ENCODE peak calls at places on chromosomes 12 and 14, in eight cellular contexts. P, N, J, G, Z, L, X and R are unnamed samples.
A peak's percentile ranks its signal among the peaks of the same experiment; 100 is the strongest.

GRCh38 chr14:86346818-86347384 is 817.0 kb downstream of the FLRT2 start:
- DNase-seq in P (no peak), N (no peak), J (no peak), G (no peak), Z (no peak), L (no peak), X (no peak), R (no peak)

GRCh38 chr14:23174266-23174665 is 9.2 kb downstream of the SLC7A8 start:
- DNase-seq in P (no peak), N (no peak), J (no peak), G (no peak), Z (no peak), L (no peak), X (no peak), R (no peak)

GRCh38 chr12:108048686-108049085 is 80.4 kb upstream of the WSCD2 start:
- DNase-seq in P (no peak), N (no peak), J (no peak), G (no peak), Z (no peak), L (no peak), X (no peak), R (no peak)

GRCh38 chr14:22551597-22551982 is 37.4 kb downstream of the DAD1 start:
- DNase-seq in P (no peak), N (no peak), J (no peak), G (no peak), Z (no peak), L (no peak), X (no peak), R (no peak)

GRCh38 chr14:75001261-75001660 is 1.5 kb upstream of the EIF2B2 start:
- DNase-seq in P (no peak), N (no peak), J (no peak), G (no peak), Z (no peak), L (no peak), X (no peak), R (no peak)

GRCh38 chr12:14188761-14189160 is 176.7 kb upstream of the ATF7IP start:
- DNase-seq in P (no peak), N (no peak), J (no peak), G (no peak), Z (no peak), L (no peak), X (no peak), R (no peak)

GRCh38 chr12:106133136-106134087 is 5.3 kb downstream of the NUAK1 start:
- DNase-seq in P (peak; percentile 71), N (no peak), J (no peak), G (no peak), Z (no peak), L (peak; percentile 92), X (no peak), R (no peak)

GRCh38 chr12:114884535-114884934 is 200.6 kb upstream of the TBX3 start:
- DNase-seq in P (no peak), N (no peak), J (no peak), G (no peak), Z (no peak), L (no peak), X (no peak), R (no peak)

GRCh38 chr14:55846852-55847471 is 267.0 kb downstream of the KTN1 start:
- DNase-seq in P (no peak), N (no peak), J (no peak), G (no peak), Z (no peak), L (no peak), X (no peak), R (no peak)

GRCh38 chr14:49863483-49864262 is 11.1 kb upstream of the NEMF start:
- DNase-seq in P (no peak), N (peak; percentile 44), J (no peak), G (peak; percentile 24), Z (no peak), L (peak; percentile 33), X (no peak), R (no peak)

GRCh38 chr14:20460458-20461229 is 590 bp downstream of the PIP4P1 start:
- DNase-seq in P (no peak), N (peak; percentile 70), J (no peak), G (no peak), Z (no peak), L (peak; percentile 76), X (peak; percentile 27), R (peak; percentile 17)

GRCh38 chr12:71439613-71440392 is at the start of gene LGR5:
- DNase-seq in P (peak; percentile 18), N (no peak), J (no peak), G (peak; percentile 91), Z (no peak), L (peak; percentile 73), X (no peak), R (no peak)

GRCh38 chr12:31850268-31850667 is 108.9 kb upstream of the RESF1 start:
- DNase-seq in P (no peak), N (no peak), J (no peak), G (no peak), Z (no peak), L (no peak), X (no peak), R (no peak)

GRCh38 chr12:111685322-111685810 is 390 bp downstream of the BRAP start:
- DNase-seq in P (peak; percentile 19), N (no peak), J (no peak), G (no peak), Z (no peak), L (no peak), X (no peak), R (no peak)

GRCh38 chr12:111686574-111687105 is 787 bp downstream of the ACAD10 start:
- DNase-seq in P (peak; percentile 11), N (no peak), J (no peak), G (no peak), Z (no peak), L (no peak), X (no peak), R (no peak)

GRCh38 chr12:111687952-111688351 is 2.1 kb downstream of the ACAD10 start:
- DNase-seq in P (no peak), N (no peak), J (no peak), G (no peak), Z (no peak), L (no peak), X (no peak), R (no peak)

GRCh38 chr12:111685811-111686573 is at the start of the genes ACAD10 and BRAP:
- DNase-seq in P (peak; percentile 97), N (peak; percentile 96), J (peak; percentile 87), G (peak; percentile 98), Z (peak; percentile 62), L (peak; percentile 94), X (peak; percentile 89), R (peak; percentile 95)

GRCh38 chr12:111687255-111687654 is 1.4 kb downstream of the ACAD10 start:
- DNase-seq in P (peak; percentile 44), N (peak; percentile 48), J (no peak), G (peak; percentile 27), Z (no peak), L (peak; percentile 28), X (peak; percentile 5), R (no peak)
- TF ChIP-seq REST in P (no peak), N (no peak), J (no peak), G (no peak), Z (no peak), L (no peak), X (no peak), R (no peak)

GRCh38 chr12:92138626-92139025 is 7.0 kb downstream of the BTG1 start:
- DNase-seq in P (no peak), N (no peak), J (no peak), G (no peak), Z (no peak), L (no peak), X (no peak), R (no peak)

GRCh38 chr12:92136021-92136735 is 9.5 kb downstream of the BTG1 start:
- DNase-seq in P (no peak), N (no peak), J (no peak), G (no peak), Z (no peak), L (no peak), X (no peak), R (no peak)

GRCh38 chr12:92134638-92135274 is 10.9 kb downstream of the BTG1 start:
- DNase-seq in P (no peak), N (no peak), J (no peak), G (no peak), Z (no peak), L (no peak), X (no peak), R (no peak)

GRCh38 chr12:92138144-92138543 is 7.5 kb downstream of the BTG1 start:
- DNase-seq in P (no peak), N (no peak), J (no peak), G (no peak), Z (no peak), L (no peak), X (no peak), R (no peak)

DNA sequence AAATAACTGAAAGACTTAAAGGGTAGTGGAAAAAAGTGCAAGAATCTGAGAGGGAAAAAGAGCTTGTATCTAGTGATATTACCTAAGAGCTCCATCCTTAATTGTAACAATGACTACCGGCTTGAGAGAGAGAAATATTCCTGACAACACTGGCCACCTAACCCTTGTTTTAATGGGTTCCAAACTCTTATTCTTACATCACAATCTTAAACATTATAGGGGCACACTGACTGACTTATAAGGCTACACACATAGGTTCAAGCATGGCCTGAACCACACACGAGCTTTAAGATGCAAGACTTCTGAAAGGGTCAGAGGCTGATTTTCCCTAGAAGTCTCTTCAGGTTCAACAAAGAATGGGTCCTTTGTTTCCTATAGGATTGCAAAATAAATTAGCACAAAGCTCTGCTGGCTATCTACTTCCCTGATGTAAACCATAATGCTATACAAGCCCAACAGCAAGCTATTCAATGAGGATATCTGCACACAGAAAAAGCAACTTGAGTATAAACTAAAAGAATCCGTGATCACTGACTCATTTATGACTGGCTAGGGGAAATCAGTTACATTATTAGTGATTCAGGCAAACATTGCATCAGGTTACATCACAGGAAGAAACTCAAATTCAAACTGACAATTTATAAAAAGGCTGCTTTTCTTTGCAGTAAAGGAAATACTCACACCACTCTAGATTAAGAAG is 8.6 kb downstream of the BTG1 start:
- DNase-seq in P (peak; percentile 69), N (no peak), J (peak; percentile 49), G (no peak), Z (no peak), L (peak; percentile 48), X (no peak), R (no peak)
- TF ChIP-seq REST in P (no peak), N (no peak), J (no peak), G (no peak), Z (no peak), L (no peak), X (no peak), R (no peak)

GRCh38 chr12:16555630-16556029 is 50.3 kb downstream of the LMO3 start:
- DNase-seq in P (no peak), N (no peak), J (no peak), G (no peak), Z (no peak), L (peak; percentile 60), X (no peak), R (no peak)
- TF ChIP-seq REST in P (no peak), N (no peak), J (no peak), G (no peak), Z (no peak), L (no peak), X (no peak), R (no peak)

DNA sequence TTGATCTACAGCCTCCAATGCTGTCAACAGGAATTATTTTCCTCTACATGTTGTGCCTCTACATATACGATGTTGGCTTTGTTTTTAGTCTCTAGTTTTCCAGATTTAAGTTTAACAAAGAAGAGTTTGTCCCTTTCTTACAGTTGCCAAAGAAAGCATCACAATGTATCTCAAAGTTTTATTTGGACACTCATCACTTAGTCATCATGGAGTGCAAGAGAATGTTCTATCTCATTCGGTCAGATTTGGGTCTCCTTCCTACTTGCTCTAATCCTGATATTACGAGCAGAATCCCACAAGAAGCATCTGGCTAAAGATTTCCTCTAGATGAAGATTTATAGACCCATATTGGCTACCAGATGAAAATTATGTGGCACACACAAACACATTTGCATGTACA is 326.6 kb downstream of the SLC6A15 start:
- DNase-seq in P (no peak), N (no peak), J (no peak), G (no peak), Z (no peak), L (no peak), X (no peak), R (no peak)
- TF ChIP-seq REST in P (no peak), N (no peak), J (no peak), G (no peak), Z (no peak), L (no peak), X (no peak), R (no peak)